ENCODE peak calls at places on chromosomes 13 and 19, in eight cellular contexts. P is tibial nerve, Y is right atrium auricular region, T is transverse colon, L is heart right ventricle, U is suprapubic skin, S is thoracic aorta, J is right cardiac atrium. I is an unnamed sample.

GRCh38 chr19:10848208-10848843 is at the start of gene C19orf38:
- DNase-seq in Y (no peak), S (no peak), T (no peak), P (no peak), U (no peak), L (no peak), J (no peak), I (no peak)

GRCh38 chr19:16575861-16576689 is 3.9 kb upstream of the SLC35E1 start:
- DNase-seq in Y (no peak), S (no peak), J (no peak), U (no peak), L (no peak), P (no peak), T (no peak), I (no peak)

GRCh38 chr19:5253403-5254110 is 87.1 kb downstream of the PTPRS start:
- DNase-seq in Y (peak), T (no peak), S (no peak), U (no peak), J (peak), L (no peak), P (peak), I (no peak)

GRCh38 chr19:7762719-7763293 is at the start of gene CLEC4M:
- DNase-seq in S (no peak), Y (no peak), J (no peak), L (no peak), U (no peak), P (no peak), T (no peak), I (no peak)

GRCh38 chr19:35265126-35265995 is 3.4 kb upstream of the USF2 start:
- DNase-seq in U (peak), P (no peak), L (no peak), S (no peak), Y (no peak), T (peak), J (no peak), I (no peak)

GRCh38 chr13:31885994-31886393 is 145.6 kb upstream of the FRY start:
- DNase-seq in T (no peak), S (no peak), Y (no peak), L (no peak), P (no peak), U (no peak), J (no peak), I (no peak)

GRCh38 chr13:45718063-45718462 is 15.9 kb downstream of the CBY2 start:
- DNase-seq in U (no peak), S (no peak), J (no peak), P (no peak), T (no peak), Y (peak), L (no peak), I (no peak)

GRCh38 chr13:38399540-38399939 is 49.9 kb downstream of the UFM1 start:
- DNase-seq in L (no peak), Y (no peak), T (no peak), U (no peak), J (no peak), S (no peak), P (no peak), I (no peak)

GRCh38 chr19:6687117-6687516 is 17.2 kb upstream of the TNFSF14 start:
- DNase-seq in S (no peak), L (no peak), J (no peak), T (no peak), P (no peak), Y (no peak), U (no peak), I (no peak)

GRCh38 chr13:65677906-65678305 is 1552.2 kb downstream of the PCDH9 start:
- DNase-seq in S (no peak), Y (no peak), U (no peak), L (no peak), J (no peak), P (no peak), T (no peak), I (no peak)

GRCh38 chr13:55500694-55501093 is 1640.0 kb upstream of the PRR20A start:
- DNase-seq in L (no peak), P (no peak), T (no peak), S (no peak), U (no peak), Y (no peak), J (no peak), I (no peak)

GRCh38 chr13:33490461-33491327 is 205.1 kb upstream of the STARD13 start:
- DNase-seq in J (peak), Y (peak), S (no peak), U (peak), P (no peak), T (no peak), L (no peak), I (no peak)

GRCh38 chr13:87680298-87680697 is 9.1 kb downstream of the SLITRK5 start:
- DNase-seq in S (no peak), J (no peak), U (no peak), L (no peak), P (no peak), Y (no peak), T (no peak), I (no peak)

GRCh38 chr19:15859187-15859586 is 38.7 kb downstream of the CYP4F2 start:
- DNase-seq in J (no peak), U (no peak), Y (no peak), T (no peak), P (no peak), S (no peak), L (no peak), I (no peak)

GRCh38 chr19:11017275-11018035 is 56.6 kb downstream of the SMARCA4 start:
- DNase-seq in S (no peak), T (no peak), J (peak), U (no peak), P (no peak), L (no peak), Y (no peak), I (no peak)

GRCh38 chr13:114005206-114005720 is 31.4 kb upstream of the C13orf46 start:
- DNase-seq in Y (no peak), T (no peak), P (no peak), J (peak), S (no peak), L (no peak), U (peak), I (no peak)

GRCh38 chr19:55383279-55383788 is 758 bp downstream of the TMEM238 start:
- DNase-seq in J (no peak), S (no peak), L (no peak), P (no peak), T (peak), Y (no peak), U (no peak), I (no peak)

GRCh38 chr19:38317104-38317612 is 1.4 kb upstream of the YIF1B start:
- DNase-seq in U (no peak), S (no peak), T (no peak), J (peak), L (no peak), P (no peak), Y (no peak), I (no peak)

GRCh38 chr13:33272531-33273124 is 12.9 kb downstream of the STARD13 start:
- DNase-seq in Y (no peak), U (no peak), J (no peak), L (no peak), T (peak), P (no peak), S (no peak), I (no peak)

GRCh38 chr19:4575978-4576933 is 16.8 kb upstream of the SEMA6B start:
- DNase-seq in Y (no peak), S (no peak), T (peak), J (peak), L (peak), P (peak), U (peak), I (peak)

GRCh38 chr13:112970552-112971287 is 1.7 kb downstream of the MCF2L start:
- DNase-seq in T (peak), U (peak), L (no peak), J (no peak), Y (no peak), S (no peak), P (no peak), I (no peak)

GRCh38 chr13:55007681-55008080 is 1979.1 kb downstream of the OLFM4 start:
- DNase-seq in U (no peak), S (no peak), T (no peak), J (no peak), Y (no peak), L (no peak), P (no peak), I (no peak)

GRCh38 chr13:27928353-27928804 is 8.6 kb downstream of the PDX1 start:
- DNase-seq in Y (no peak), T (no peak), U (no peak), S (no peak), J (no peak), P (no peak), L (no peak), I (no peak)

GRCh38 chr13:36910545-36910944 is 9.5 kb downstream of the SMAD9 start:
- DNase-seq in Y (no peak), S (no peak), T (no peak), P (no peak), U (no peak), L (no peak), J (no peak), I (no peak)

GRCh38 chr13:47110833-47111240 is 214.0 kb upstream of the HTR2A start:
- DNase-seq in T (no peak), L (no peak), P (no peak), J (peak), Y (no peak), S (no peak), U (no peak), I (no peak)

GRCh38 chr13:47112900-47113299 is 216.0 kb upstream of the HTR2A start:
- DNase-seq in Y (no peak), U (no peak), J (no peak), L (no peak), T (no peak), P (no peak), S (no peak), I (no peak)

GRCh38 chr13:47114030-47114429 is 217.2 kb upstream of the HTR2A start:
- DNase-seq in L (no peak), Y (no peak), T (no peak), U (no peak), P (no peak), J (no peak), S (no peak), I (no peak)

GRCh38 chr13:47111499-47111898 is 214.6 kb upstream of the HTR2A start:
- DNase-seq in T (no peak), U (no peak), J (no peak), L (no peak), P (no peak), Y (no peak), S (no peak), I (no peak)

DNA sequence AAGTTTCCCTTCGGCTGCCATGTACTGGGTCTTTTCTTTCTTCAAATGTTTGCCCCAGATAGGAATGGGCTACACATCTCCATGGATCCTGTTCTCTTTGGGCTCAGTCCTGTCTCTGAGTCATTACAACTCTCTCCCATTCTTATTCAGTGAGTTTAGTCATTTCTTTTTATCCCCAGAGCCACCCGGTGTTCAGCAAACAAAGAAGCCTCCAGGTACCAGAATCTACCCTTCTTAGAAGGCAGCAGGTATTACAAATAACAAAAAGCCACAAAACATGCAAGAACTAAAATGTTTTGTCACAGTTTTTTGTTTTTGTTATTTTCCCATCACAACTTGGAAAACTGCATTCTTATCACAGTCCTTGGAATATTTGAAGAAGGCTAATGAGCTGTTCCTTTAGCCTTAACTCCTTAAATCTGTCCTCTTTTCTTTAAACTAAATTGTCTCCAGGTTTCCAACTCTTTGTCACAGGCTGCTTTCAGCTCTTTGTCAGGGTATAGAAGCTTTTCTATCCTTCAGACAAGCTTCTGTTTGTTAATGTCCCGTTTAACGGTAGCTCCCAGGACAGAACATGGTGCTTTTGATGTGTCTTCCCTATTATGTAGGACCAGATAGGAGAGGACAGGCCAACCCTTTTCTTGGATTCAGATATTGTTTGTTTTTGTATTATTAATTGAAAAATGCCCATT is 215.5 kb upstream of the HTR2A start:
- DNase-seq in S (no peak), L (no peak), T (no peak), Y (no peak), P (no peak), U (no peak), J (no peak), I (no peak)
- H3K27ac ChIP-seq in S (no peak), L (no peak), T (no peak), Y (no peak), P (no peak), U (no peak), J (no peak), I (no peak)

GRCh38 chr19:40367577-40368434 is 19.3 kb downstream of the PLD3 start:
- DNase-seq in S (no peak), U (no peak), J (no peak), L (no peak), T (no peak), Y (no peak), P (no peak), I (no peak)

GRCh38 chr19:40369797-40370196 is 20.2 kb downstream of the HIPK4 start:
- DNase-seq in Y (no peak), J (no peak), L (no peak), S (no peak), T (no peak), P (no peak), U (no peak), I (no peak)

GRCh38 chr19:40365010-40365409 is 16.5 kb downstream of the PLD3 start:
- DNase-seq in J (no peak), L (no peak), U (no peak), T (no peak), S (no peak), Y (no peak), P (no peak), I (no peak)

GRCh38 chr19:40365613-40366401 is 17.3 kb downstream of the PLD3 start:
- DNase-seq in L (peak), S (no peak), U (no peak), J (peak), T (peak), Y (no peak), P (peak), I (peak)

GRCh38 chr19:40366697-40367561 is 18.4 kb downstream of the PLD3 start:
- DNase-seq in J (no peak), U (no peak), Y (no peak), S (no peak), T (no peak), P (no peak), L (no peak), I (no peak)
- H3K4me3 ChIP-seq in J (no peak), U (no peak), Y (no peak), S (no peak), T (no peak), P (no peak), L (peak), I (no peak)

GRCh38 chr19:41706741-41707501 is 1.5 kb upstream of the CEACAM5 start:
- DNase-seq in T (peak), Y (no peak), U (no peak), L (peak), S (no peak), P (no peak), J (peak), I (peak)
- H3K27ac ChIP-seq in T (peak), Y (no peak), U (no peak), L (no peak), S (no peak), P (no peak), J (no peak), I (no peak)

GRCh38 chr13:26021516-26021915 is 30.3 kb downstream of the SHISA2 start:
- DNase-seq in T (no peak), Y (no peak), J (no peak), S (no peak), U (no peak), P (no peak), L (no peak), I (no peak)
- H3K4me3 ChIP-seq in T (no peak), Y (no peak), J (no peak), S (no peak), U (no peak), P (no peak), L (no peak), I (no peak)

DNA sequence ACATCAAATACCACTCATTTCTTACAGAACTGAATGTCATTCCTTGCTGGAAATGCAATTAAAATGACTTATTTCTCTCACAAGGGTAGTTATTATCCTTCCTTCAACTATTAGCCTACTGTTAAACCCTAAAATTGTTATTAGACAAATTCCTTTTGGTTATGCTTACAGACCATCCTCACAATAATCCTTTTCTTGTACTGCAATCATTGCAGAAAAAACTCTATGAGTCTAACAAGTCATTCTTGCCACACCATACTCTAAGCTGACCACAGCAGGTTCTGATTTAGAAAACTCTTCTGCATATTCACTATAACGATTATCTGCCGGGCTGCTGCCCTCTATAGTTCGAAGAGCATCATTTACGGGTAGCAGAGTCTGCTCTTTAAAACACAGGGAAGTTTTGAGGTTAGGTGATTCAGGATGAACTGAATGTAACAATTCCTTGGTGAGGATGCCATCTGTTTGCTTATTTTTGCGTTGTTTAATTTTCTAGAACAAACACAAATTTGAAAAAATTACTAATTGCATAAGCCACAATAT is 38.2 kb downstream of the MTMR6 start:
- DNase-seq in J (no peak), T (no peak), U (no peak), P (peak), Y (no peak), S (no peak), L (no peak), I (no peak)
- H3K27ac ChIP-seq in J (no peak), T (no peak), U (no peak), P (peak), Y (no peak), S (no peak), L (no peak), I (no peak)